ENCODE peak calls at places on chromosome 3, in nine cellular contexts. Y is ovary, G is H54, Q is adrenal gland, O is IMR-90, R is transverse colon, B is uterus, T is breast epithelium, E is right lobe of liver. S is an unnamed sample.

GRCh38 chr3:32457971-32458471 is 44.6 kb downstream of the CMTM6 start:
- DNase-seq in Q (no peak), O (no peak), G (no peak), B (no peak), E (no peak), Y (no peak), R (no peak), T (no peak), S (peak; percentile 81)

GRCh38 chr3:180680097-180680430 is 775 bp upstream of the CCDC39 start:
- DNase-seq in Q (peak; percentile 17), G (no peak), R (peak; percentile 8), Y (no peak), E (no peak), B (no peak), T (no peak), O (peak; percentile 18), S (no peak)

GRCh38 chr3:125589743-125590142 is 5.6 kb downstream of the OSBPL11 start:
- DNase-seq in B (no peak), R (no peak), Y (no peak), E (no peak), G (no peak), O (no peak), T (no peak), Q (no peak), S (no peak)

GRCh38 chr3:192563417-192563816 is 163.9 kb downstream of the FGF12 start:
- DNase-seq in R (no peak), B (no peak), G (no peak), Y (no peak), E (no peak), Q (no peak), T (no peak), O (no peak), S (no peak)

GRCh38 chr3:18618723-18619122 is 193.6 kb upstream of the SATB1 start:
- DNase-seq in Q (no peak), O (no peak), B (no peak), T (no peak), R (no peak), G (no peak), E (no peak), Y (no peak), S (no peak)

GRCh38 chr3:132464066-132464465 is 46.8 kb downstream of the DNAJC13 start:
- DNase-seq in Y (no peak), B (no peak), E (no peak), R (no peak), T (no peak), Q (no peak), G (no peak), O (peak; percentile 78), S (no peak)

GRCh38 chr3:46574881-46575576 is 8.9 kb upstream of the LRRC2 start:
- DNase-seq in R (no peak), G (no peak), T (no peak), E (peak; percentile 90), Q (no peak), O (no peak), B (no peak), Y (no peak), S (no peak)

GRCh38 chr3:4979401-4980228 is at the start of gene BHLHE40:
- DNase-seq in Q (peak; percentile 63), G (no peak), T (no peak), R (peak; percentile 44), B (no peak), O (no peak), E (no peak), Y (no peak), S (peak; percentile 90)

GRCh38 chr3:12793701-12794100 is 2.8 kb upstream of the CAND2 start:
- DNase-seq in Y (no peak), T (no peak), R (no peak), Q (no peak), G (no peak), B (peak; percentile 62), O (no peak), E (no peak), S (peak; percentile 14)

GRCh38 chr3:12797124-12797891 is 828 bp downstream of the CAND2 start:
- DNase-seq in R (no peak), O (no peak), Q (no peak), B (no peak), G (no peak), T (no peak), Y (no peak), E (no peak), S (no peak)

GRCh38 chr3:12797892-12798558 is 1.5 kb downstream of the CAND2 start:
- DNase-seq in O (no peak), R (no peak), B (no peak), Q (no peak), T (no peak), E (no peak), G (no peak), Y (no peak), S (no peak)

GRCh38 chr3:12798559-12799179 is 2.2 kb downstream of the CAND2 start:
- DNase-seq in R (no peak), Q (peak; percentile 74), G (no peak), T (no peak), O (no peak), Y (no peak), B (no peak), E (no peak), S (peak; percentile 42)

GRCh38 chr3:12796171-12797123 is at the start of gene CAND2:
- DNase-seq in E (no peak), B (peak; percentile 77), Q (peak; percentile 62), O (peak; percentile 37), G (peak; percentile 39), T (no peak), Y (peak; percentile 84), R (peak; percentile 56), S (peak; percentile 80)
- TF ChIP-seq POLR2A in E (no peak), B (peak; percentile 73), Q (no peak), O (no peak), G (no peak), T (no peak), Y (peak; percentile 66), R (no peak), S (no peak)

DNA sequence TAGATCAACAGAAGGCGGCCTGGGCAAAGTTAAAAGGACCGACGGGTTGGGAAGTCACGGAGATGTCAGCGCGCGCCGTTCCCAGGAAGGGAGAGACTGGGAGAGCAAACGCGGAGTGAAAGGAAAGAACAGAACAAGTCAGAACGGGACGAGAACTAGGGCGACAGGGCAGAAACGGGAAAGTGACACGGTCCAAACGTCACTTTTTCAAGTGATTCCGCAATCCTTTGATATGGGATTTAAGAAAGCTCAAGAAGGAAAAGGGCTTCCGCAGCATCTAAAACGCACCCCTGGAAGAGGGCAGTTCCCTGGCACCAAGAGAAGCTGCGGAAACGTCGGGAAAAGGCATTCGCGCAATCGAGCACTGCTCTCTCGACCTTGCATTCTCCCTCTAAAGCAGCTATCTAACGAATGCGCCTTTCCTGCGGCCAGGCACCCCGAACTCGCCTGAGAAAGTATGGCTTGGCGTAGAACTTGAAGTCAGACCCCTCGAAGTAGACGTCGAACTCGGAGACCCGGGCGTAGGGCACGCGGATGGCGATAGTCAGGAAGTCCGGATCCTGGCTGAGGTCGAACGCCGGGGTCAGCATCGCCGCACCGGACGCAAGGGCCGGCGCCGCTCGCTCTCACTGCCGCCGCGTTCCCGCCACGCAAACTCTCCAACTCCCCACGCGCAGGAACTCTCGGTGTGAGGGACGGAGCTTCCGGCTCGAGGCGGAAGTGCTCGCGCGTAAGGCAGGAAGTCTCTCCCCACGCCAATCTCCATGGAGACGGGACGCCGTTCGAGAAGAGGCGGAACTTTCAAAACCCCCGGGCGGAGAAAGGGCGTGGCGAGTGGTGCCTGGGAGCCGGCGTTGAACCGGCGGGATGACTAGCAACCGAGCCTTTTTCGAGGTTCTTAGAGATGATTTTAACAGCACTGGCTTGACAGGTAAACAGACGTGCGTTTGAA is at the start of gene SHQ1:
- DNase-seq in Y (peak; percentile 97), B (peak; percentile 96), E (peak; percentile 97), T (peak; percentile 95), G (peak; percentile 85), Q (peak; percentile 96), R (peak; percentile 98), O (peak; percentile 93), S (peak; percentile 98)
- TF ChIP-seq POLR2A in Y (peak; percentile 39), B (peak; percentile 53), E (peak; percentile 57), T (no peak), G (peak; percentile 90), Q (peak; percentile 63), R (peak; percentile 25), O (peak; percentile 31), S (no peak)

GRCh38 chr3:133805384-133805701 is 272 bp upstream of the SRPRB start:
- DNase-seq in B (no peak), R (no peak), T (no peak), E (no peak), O (no peak), G (no peak), Q (no peak), Y (no peak), S (no peak)

GRCh38 chr3:133799794-133800585 is 5.6 kb upstream of the SRPRB start:
- DNase-seq in Y (no peak), G (no peak), R (no peak), T (no peak), Q (no peak), B (no peak), E (no peak), O (peak; percentile 47), S (no peak)

GRCh38 chr3:133804896-133805295 is 719 bp upstream of the SRPRB start:
- DNase-seq in T (no peak), B (no peak), G (no peak), E (no peak), Y (no peak), Q (no peak), R (no peak), O (no peak), S (no peak)

GRCh38 chr3:133803474-133803873 is 2.1 kb upstream of the SRPRB start:
- DNase-seq in E (no peak), G (no peak), T (no peak), R (no peak), B (no peak), Y (no peak), Q (no peak), O (no peak), S (no peak)

DNA sequence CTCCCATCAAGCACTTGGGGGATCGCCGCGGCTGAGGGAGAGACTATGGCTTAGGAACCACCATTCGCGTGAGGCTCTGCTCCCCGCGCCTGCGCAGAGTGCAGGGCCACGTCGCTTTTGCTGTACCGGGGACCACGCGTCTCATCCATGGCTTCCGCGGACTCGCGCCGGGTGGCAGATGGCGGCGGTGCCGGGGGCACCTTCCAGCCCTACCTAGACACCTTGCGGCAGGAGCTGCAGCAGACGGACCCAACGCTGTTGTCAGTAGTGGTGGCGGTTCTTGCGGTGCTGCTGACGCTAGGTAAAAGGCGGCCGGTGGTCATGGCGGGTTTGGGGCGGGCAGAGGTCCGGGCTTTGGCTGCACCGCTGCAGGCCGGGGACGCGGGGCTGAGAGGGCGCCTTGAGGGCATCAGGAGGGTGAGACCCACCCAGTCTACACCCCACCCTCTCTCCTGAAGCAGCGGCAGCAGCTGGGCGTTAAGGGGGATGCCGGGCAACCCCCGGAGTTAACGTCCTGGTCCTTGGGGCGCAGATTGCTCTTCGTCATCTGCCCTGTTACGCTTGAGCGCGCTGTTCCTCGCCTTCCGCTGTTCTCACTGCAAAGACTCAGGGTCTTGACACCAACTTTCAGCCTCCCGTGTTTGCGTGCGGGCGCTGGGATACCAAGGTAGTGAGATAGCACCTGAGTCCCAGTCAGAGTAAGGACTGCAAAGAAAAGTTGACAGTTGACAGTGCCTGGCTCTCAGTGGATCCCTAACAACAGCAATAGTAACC is at the start of gene SRPRB:
- DNase-seq in G (peak; percentile 95), Q (peak; percentile 94), E (peak; percentile 97), Y (peak; percentile 93), O (peak; percentile 92), R (peak; percentile 95), B (peak; percentile 91), T (peak; percentile 87), S (peak; percentile 99)
- TF ChIP-seq POLR2A in G (peak; percentile 96), Q (peak; percentile 78), E (peak; percentile 77), Y (peak; percentile 42), O (peak; percentile 84), R (peak; percentile 73), B (peak; percentile 54), T (no peak), S (peak; percentile 27)

GRCh38 chr3:197714251-197714650 is 22.5 kb downstream of the RUBCN start:
- DNase-seq in R (no peak), E (no peak), B (no peak), T (no peak), O (no peak), G (no peak), Q (no peak), Y (no peak), S (no peak)

GRCh38 chr3:197706658-197707057 is 30.0 kb downstream of the RUBCN start:
- DNase-seq in G (no peak), E (no peak), T (no peak), Q (no peak), Y (no peak), B (no peak), R (no peak), O (no peak), S (no peak)

GRCh38 chr3:197713477-197713822 is 23.3 kb downstream of the RUBCN start:
- DNase-seq in E (no peak), Q (no peak), Y (no peak), O (no peak), R (no peak), G (no peak), B (no peak), T (no peak), S (no peak)

GRCh38 chr3:197709135-197709534 is 27.6 kb downstream of the RUBCN start:
- DNase-seq in Y (no peak), T (no peak), G (no peak), Q (no peak), O (no peak), E (no peak), R (peak; percentile 30), B (no peak), S (no peak)

GRCh38 chr3:197711973-197712707 is 24.6 kb downstream of the RUBCN start:
- DNase-seq in E (peak; percentile 69), O (peak; percentile 98), Y (peak; percentile 87), G (peak; percentile 85), Q (peak; percentile 97), R (peak; percentile 87), B (peak; percentile 94), T (peak; percentile 68), S (peak; percentile 91)
- TF ChIP-seq POLR2A in E (peak; percentile 41), O (peak; percentile 75), Y (no peak), G (no peak), Q (peak; percentile 90), R (peak; percentile 65), B (peak; percentile 46), T (peak; percentile 29), S (no peak)

S was measured in spleen.